ENCODE peak calls at places on chromosome 9, in four cellular contexts. V is H9, D is IMR-90, W is H1. J is an unnamed sample.
A peak's percentile ranks its signal among the peaks of the same experiment; 100 is the strongest.

GRCh38 chr9:128056887-128057723 is 10.0 kb downstream of the NAIF1 start:
- DNase-seq in D (peak; percentile 18), W (no peak), V (peak; percentile 66), J (no peak)

GRCh38 chr9:108053555-108054061 is 564.0 kb upstream of the KLF4 start:
- DNase-seq in W (no peak), V (no peak), D (peak; percentile 80), J (no peak)

GRCh38 chr9:78856144-78856543 is 559.2 kb downstream of the PSAT1 start:
- DNase-seq in D (peak; percentile 54), W (no peak), V (no peak), J (no peak)

GRCh38 chr9:93673844-93674334 is 97.5 kb downstream of the PHF2 start:
- DNase-seq in W (no peak), V (peak; percentile 20), D (no peak), J (no peak)

GRCh38 chr9:79302569-79302968 is 269.2 kb upstream of the TLE4 start:
- DNase-seq in D (no peak), W (no peak), V (no peak), J (no peak)

GRCh38 chr9:129561594-129562281 is 59.2 kb downstream of the C9orf50 start:
- DNase-seq in W (no peak), V (no peak), D (peak; percentile 49), J (no peak)

GRCh38 chr9:126700296-126700695 is 86.6 kb downstream of the LMX1B start:
- DNase-seq in W (no peak), V (no peak), D (no peak), J (no peak)

GRCh38 chr9:130482463-130482862 is 37.7 kb downstream of the ASS1 start:
- DNase-seq in V (no peak), W (no peak), D (no peak), J (no peak)

GRCh38 chr9:99623780-99624364 is 197.8 kb upstream of the NR4A3 start:
- DNase-seq in V (no peak), W (no peak), D (no peak), J (no peak)

GRCh38 chr9:10052181-10052580 is 560.6 kb downstream of the PTPRD start:
- DNase-seq in W (no peak), V (no peak), D (no peak), J (no peak)

GRCh38 chr9:10054456-10054855 is 558.3 kb downstream of the PTPRD start:
- DNase-seq in W (no peak), V (no peak), D (no peak), J (no peak)

GRCh38 chr9:10059044-10059443 is 553.8 kb downstream of the PTPRD start:
- DNase-seq in D (peak; percentile 28), V (no peak), W (no peak), J (no peak)

GRCh38 chr9:10052916-10053315 is 559.9 kb downstream of the PTPRD start:
- DNase-seq in V (no peak), W (no peak), D (no peak), J (no peak)

DNA sequence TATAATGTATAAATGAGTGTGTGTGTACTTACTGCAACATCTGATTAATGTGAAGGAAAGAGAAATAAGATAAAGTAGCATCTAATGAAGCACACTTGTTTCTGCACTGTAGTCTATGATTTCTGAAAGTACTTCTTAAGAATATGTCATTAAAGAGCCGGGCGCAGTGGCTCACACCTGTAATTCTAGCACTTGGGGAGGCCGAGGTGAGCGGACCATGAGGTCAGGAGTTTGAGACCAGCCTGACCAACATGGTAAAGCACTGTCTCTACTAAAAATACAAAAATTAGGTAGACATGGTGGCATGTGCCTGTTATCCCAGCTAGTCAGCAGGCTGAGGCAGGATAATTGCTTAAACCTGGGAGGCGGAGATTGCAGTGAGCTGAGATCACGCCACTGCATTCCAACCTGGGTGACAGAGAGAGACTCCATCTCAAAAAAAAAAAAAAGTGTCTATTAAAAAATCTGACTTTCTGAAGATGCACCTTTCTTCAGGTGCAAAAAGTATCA is 556.9 kb downstream of the PTPRD start:
- DNase-seq in V (no peak), W (no peak), D (no peak), J (no peak)
- H3K14ac ChIP-seq in V (no peak overlapping the region), W (no peak overlapping the region), D (no peak overlapping the region), J (no peak overlapping the region)

DNA sequence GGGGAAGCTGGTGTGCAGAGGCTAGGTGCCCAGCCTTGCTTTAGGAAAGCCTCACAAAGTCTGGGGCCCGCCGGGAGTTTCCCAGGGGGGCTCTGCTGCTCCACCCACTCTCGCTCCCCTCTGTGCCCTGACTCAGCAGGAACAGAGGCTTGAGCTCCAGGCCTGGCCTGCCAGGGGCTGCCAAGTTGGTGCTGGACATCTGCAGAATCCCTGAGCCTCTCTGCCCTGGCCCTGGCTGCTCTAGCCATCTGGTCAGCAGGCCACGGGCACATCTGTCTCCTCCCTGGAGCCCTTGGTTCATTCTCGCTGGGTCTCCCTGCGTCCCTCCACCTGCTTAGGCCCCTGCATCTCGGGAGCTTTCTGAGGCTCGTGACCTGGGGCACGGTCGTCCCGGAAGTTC is 626 bp upstream of the ADAMTSL2 start:
- DNase-seq in D (no peak), W (no peak), V (no peak), J (no peak)
- H4K8ac ChIP-seq in D (no peak overlapping the region), W (no peak overlapping the region), V (no peak overlapping the region), J (no peak overlapping the region)

GRCh38 chr9:34125681-34126206 is 754 bp downstream of the DCAF12 start:
- DNase-seq in W (no peak), V (peak; percentile 29), D (peak; percentile 41), J (no peak)

GRCh38 chr9:34126207-34127034 is at the start of gene DCAF12:
- DNase-seq in V (peak; percentile 91), D (peak; percentile 87), W (peak; percentile 64), J (peak; percentile 91)

GRCh38 chr9:34124923-34125322 is 1.6 kb downstream of the DCAF12 start:
- DNase-seq in D (no peak), W (no peak), V (no peak), J (no peak)

GRCh38 chr9:34124103-34124502 is 2.4 kb downstream of the DCAF12 start:
- DNase-seq in D (no peak), W (no peak), V (no peak), J (no peak)

DNA sequence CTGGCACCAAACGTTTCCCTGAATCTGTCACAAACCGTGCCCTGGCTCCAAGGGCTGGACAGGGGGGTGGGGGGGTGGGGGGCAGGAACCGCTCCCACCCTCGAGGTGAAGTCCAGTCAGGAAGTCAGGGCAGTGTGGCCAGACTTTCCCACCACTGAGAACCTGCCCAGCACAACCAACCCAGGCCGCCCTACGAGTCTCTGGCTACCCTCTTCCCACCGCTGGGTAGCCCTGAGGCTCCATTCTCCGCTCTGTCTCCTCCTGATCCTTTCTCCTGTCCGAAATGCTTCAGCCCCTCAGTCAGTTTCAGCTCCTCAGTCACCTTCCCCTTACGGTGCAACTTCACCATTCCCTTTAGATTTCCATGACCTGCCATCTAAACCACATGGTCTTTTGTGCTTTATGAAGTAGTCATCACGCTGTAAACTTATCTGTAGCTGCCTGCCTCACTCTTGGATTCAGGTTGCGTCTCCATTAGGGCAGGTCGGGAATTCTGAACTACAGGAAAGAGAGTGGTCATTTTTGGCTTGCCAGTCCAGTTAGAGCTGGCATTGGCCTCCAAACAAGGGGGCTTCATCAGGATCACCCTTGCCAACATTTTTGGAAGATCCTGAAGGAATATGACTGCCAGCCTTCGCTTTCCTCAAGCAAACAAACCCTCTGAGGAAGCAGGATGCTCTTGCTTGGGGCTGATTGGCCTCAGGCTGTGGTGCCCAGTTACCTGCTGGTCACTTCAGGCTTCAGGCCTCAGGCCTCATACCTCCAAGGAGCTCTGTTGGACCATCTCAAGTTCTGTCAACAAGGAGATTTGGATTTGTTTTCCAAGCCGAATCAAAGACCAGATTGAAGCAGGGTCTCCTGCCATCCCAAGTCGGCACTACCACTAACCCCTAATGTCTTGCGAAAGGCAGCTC is 794 bp upstream of the DCAF12 start:
- DNase-seq in W (no peak), V (no peak), D (no peak), J (no peak)
- H3K14ac ChIP-seq in W (no peak overlapping the region), V (peak overlapping the region; percentile 91), D (peak overlapping the region; percentile 4), J (no peak overlapping the region)

GRCh38 chr9:131714821-131715220 is 25.1 kb downstream of the RAPGEF1 start:
- DNase-seq in D (no peak), V (no peak), W (no peak), J (no peak)
- H4K8ac ChIP-seq in D (peak overlapping the region; percentile 38), V (no peak overlapping the region), W (peak overlapping the region; percentile 12), J (no peak overlapping the region)